ENCODE peak calls at places on chromosomes 5 and 9, in ten cellular contexts. One of them, this sample, is unnamed.
A peak's percentile ranks its signal among the peaks of the same experiment; 100 is the strongest.

GRCh38 chr9:105050296-105050695 is 122.3 kb upstream of the ABCA1 start:
- DNase-seq in fibroblast of villous mesenchyme: peak; percentile 58
- DNase-seq in GM12865: no peak
- DNase-seq in cardiac muscle cell: no peak
- DNase-seq in fibroblast of pulmonary artery: no peak
- DNase-seq in activated B cell treated with CpG ODN at 0.5 μM for 24 hours: no peak
- DNase-seq in K562: no peak
- DNase-seq in BJ: no peak
- DNase-seq in CD8-positive, alpha-beta T cell: no peak
- DNase-seq in endothelial cell: no peak
- DNase-seq in this sample: no peak

GRCh38 chr5:66307647-66308257 is 163.7 kb downstream of the SREK1 start:
- DNase-seq in endothelial cell: peak; percentile 24
- DNase-seq in fibroblast of pulmonary artery: peak; percentile 87
- DNase-seq in CD8-positive, alpha-beta T cell: no peak
- DNase-seq in K562: peak; percentile 53
- DNase-seq in cardiac muscle cell: peak; percentile 85
- DNase-seq in fibroblast of villous mesenchyme: peak; percentile 66
- DNase-seq in GM12865: peak; percentile 67
- DNase-seq in BJ: peak; percentile 4
- DNase-seq in activated B cell treated with CpG ODN at 0.5 μM for 24 hours: no peak
- DNase-seq in this sample: no peak

GRCh38 chr9:5846501-5846921 is 13.6 kb upstream of the ERMP1 start:
- DNase-seq in endothelial cell: no peak
- DNase-seq in cardiac muscle cell: peak; percentile 54
- DNase-seq in fibroblast of villous mesenchyme: peak; percentile 86
- DNase-seq in activated B cell treated with CpG ODN at 0.5 μM for 24 hours: no peak
- DNase-seq in fibroblast of pulmonary artery: peak; percentile 48
- DNase-seq in BJ: no peak
- DNase-seq in GM12865: no peak
- DNase-seq in CD8-positive, alpha-beta T cell: no peak
- DNase-seq in K562: no peak
- DNase-seq in this sample: no peak

GRCh38 chr9:71608825-71609452 is 159.4 kb downstream of the CEMIP2 start:
- DNase-seq in cardiac muscle cell: peak; percentile 62
- DNase-seq in activated B cell treated with CpG ODN at 0.5 μM for 24 hours: no peak
- DNase-seq in CD8-positive, alpha-beta T cell: no peak
- DNase-seq in fibroblast of pulmonary artery: peak; percentile 66
- DNase-seq in BJ: no peak
- DNase-seq in fibroblast of villous mesenchyme: peak; percentile 6
- DNase-seq in endothelial cell: no peak
- DNase-seq in GM12865: no peak
- DNase-seq in K562: no peak
- DNase-seq in this sample: no peak

GRCh38 chr9:132288956-132289355 is 65.8 kb downstream of the SETX start:
- DNase-seq in K562: no peak
- DNase-seq in BJ: no peak
- DNase-seq in GM12865: no peak
- DNase-seq in activated B cell treated with CpG ODN at 0.5 μM for 24 hours: no peak
- DNase-seq in endothelial cell: no peak
- DNase-seq in fibroblast of pulmonary artery: no peak
- DNase-seq in fibroblast of villous mesenchyme: peak; percentile 63
- DNase-seq in cardiac muscle cell: peak; percentile 6
- DNase-seq in CD8-positive, alpha-beta T cell: no peak
- DNase-seq in this sample: no peak

GRCh38 chr5:177402271-177403043 is 2.0 kb upstream of the PFN3 start:
- DNase-seq in CD8-positive, alpha-beta T cell: peak; percentile 66
- DNase-seq in GM12865: peak; percentile 74
- DNase-seq in activated B cell treated with CpG ODN at 0.5 μM for 24 hours: peak; percentile 38
- DNase-seq in fibroblast of villous mesenchyme: peak; percentile 62
- DNase-seq in cardiac muscle cell: peak; percentile 61
- DNase-seq in endothelial cell: peak; percentile 61
- DNase-seq in fibroblast of pulmonary artery: peak; percentile 57
- DNase-seq in BJ: no peak
- DNase-seq in K562: no peak
- DNase-seq in this sample: peak; percentile 66

GRCh38 chr5:145903113-145903512 is 30.3 kb upstream of the GRXCR2 start:
- DNase-seq in fibroblast of pulmonary artery: no peak
- DNase-seq in K562: peak; percentile 31
- DNase-seq in GM12865: no peak
- DNase-seq in BJ: no peak
- DNase-seq in CD8-positive, alpha-beta T cell: no peak
- DNase-seq in endothelial cell: no peak
- DNase-seq in cardiac muscle cell: no peak
- DNase-seq in fibroblast of villous mesenchyme: no peak
- DNase-seq in activated B cell treated with CpG ODN at 0.5 μM for 24 hours: no peak
- DNase-seq in this sample: no peak

GRCh38 chr9:72363226-72363625 is 1.8 kb downstream of the ZFAND5 start:
- DNase-seq in fibroblast of villous mesenchyme: no peak
- DNase-seq in BJ: no peak
- DNase-seq in fibroblast of pulmonary artery: no peak
- DNase-seq in cardiac muscle cell: no peak
- DNase-seq in CD8-positive, alpha-beta T cell: no peak
- DNase-seq in GM12865: no peak
- DNase-seq in activated B cell treated with CpG ODN at 0.5 μM for 24 hours: no peak
- DNase-seq in endothelial cell: no peak
- DNase-seq in K562: no peak
- DNase-seq in this sample: no peak

GRCh38 chr5:138543730-138544104 is 681 bp upstream of the ETF1 start:
- DNase-seq in cardiac muscle cell: no peak
- DNase-seq in endothelial cell: no peak
- DNase-seq in activated B cell treated with CpG ODN at 0.5 μM for 24 hours: no peak
- DNase-seq in fibroblast of villous mesenchyme: no peak
- DNase-seq in GM12865: no peak
- DNase-seq in K562: peak; percentile 55
- DNase-seq in fibroblast of pulmonary artery: no peak
- DNase-seq in BJ: no peak
- DNase-seq in CD8-positive, alpha-beta T cell: no peak
- DNase-seq in this sample: no peak

GRCh38 chr9:77816641-77817341 is 168.7 kb upstream of the GNA14 start:
- DNase-seq in cardiac muscle cell: no peak
- DNase-seq in BJ: no peak
- DNase-seq in endothelial cell: no peak
- DNase-seq in fibroblast of pulmonary artery: peak; percentile 55
- DNase-seq in CD8-positive, alpha-beta T cell: no peak
- DNase-seq in activated B cell treated with CpG ODN at 0.5 μM for 24 hours: no peak
- DNase-seq in fibroblast of villous mesenchyme: no peak
- DNase-seq in GM12865: no peak
- DNase-seq in K562: no peak
- DNase-seq in this sample: no peak

GRCh38 chr9:106174331-106174730 is 480.0 kb downstream of the TMEM38B start:
- DNase-seq in fibroblast of villous mesenchyme: no peak
- DNase-seq in GM12865: no peak
- DNase-seq in K562: no peak
- DNase-seq in cardiac muscle cell: no peak
- DNase-seq in fibroblast of pulmonary artery: no peak
- DNase-seq in endothelial cell: no peak
- DNase-seq in activated B cell treated with CpG ODN at 0.5 μM for 24 hours: no peak
- DNase-seq in CD8-positive, alpha-beta T cell: no peak
- DNase-seq in BJ: no peak
- DNase-seq in this sample: no peak

GRCh38 chr9:106172265-106172664 is 477.9 kb downstream of the TMEM38B start:
- DNase-seq in GM12865: no peak
- DNase-seq in CD8-positive, alpha-beta T cell: no peak
- DNase-seq in BJ: no peak
- DNase-seq in cardiac muscle cell: no peak
- DNase-seq in endothelial cell: no peak
- DNase-seq in fibroblast of pulmonary artery: no peak
- DNase-seq in fibroblast of villous mesenchyme: no peak
- DNase-seq in activated B cell treated with CpG ODN at 0.5 μM for 24 hours: no peak
- DNase-seq in K562: no peak
- DNase-seq in this sample: no peak

GRCh38 chr9:106179181-106179580 is 484.8 kb downstream of the TMEM38B start:
- DNase-seq in cardiac muscle cell: no peak
- DNase-seq in CD8-positive, alpha-beta T cell: no peak
- DNase-seq in GM12865: no peak
- DNase-seq in fibroblast of villous mesenchyme: no peak
- DNase-seq in K562: no peak
- DNase-seq in BJ: no peak
- DNase-seq in endothelial cell: no peak
- DNase-seq in activated B cell treated with CpG ODN at 0.5 μM for 24 hours: no peak
- DNase-seq in fibroblast of pulmonary artery: no peak
- DNase-seq in this sample: no peak

GRCh38 chr9:106177216-106177615 is 482.9 kb downstream of the TMEM38B start:
- DNase-seq in BJ: no peak
- DNase-seq in K562: no peak
- DNase-seq in endothelial cell: no peak
- DNase-seq in fibroblast of villous mesenchyme: no peak
- DNase-seq in CD8-positive, alpha-beta T cell: no peak
- DNase-seq in cardiac muscle cell: no peak
- DNase-seq in activated B cell treated with CpG ODN at 0.5 μM for 24 hours: no peak
- DNase-seq in fibroblast of pulmonary artery: no peak
- DNase-seq in GM12865: no peak
- DNase-seq in this sample: no peak
- TF ChIP-seq CTCF in BJ: no peak
- TF ChIP-seq CTCF in K562: no peak
- TF ChIP-seq CTCF in endothelial cell: no peak
- TF ChIP-seq CTCF in fibroblast of villous mesenchyme: no peak
- TF ChIP-seq CTCF in CD8-positive, alpha-beta T cell: no peak
- TF ChIP-seq CTCF in cardiac muscle cell: no peak
- TF ChIP-seq CTCF in activated B cell treated with CpG ODN at 0.5 μM for 24 hours: no peak
- TF ChIP-seq CTCF in fibroblast of pulmonary artery: no peak
- TF ChIP-seq CTCF in GM12865: no peak
- TF ChIP-seq CTCF in this sample: no peak

DNA sequence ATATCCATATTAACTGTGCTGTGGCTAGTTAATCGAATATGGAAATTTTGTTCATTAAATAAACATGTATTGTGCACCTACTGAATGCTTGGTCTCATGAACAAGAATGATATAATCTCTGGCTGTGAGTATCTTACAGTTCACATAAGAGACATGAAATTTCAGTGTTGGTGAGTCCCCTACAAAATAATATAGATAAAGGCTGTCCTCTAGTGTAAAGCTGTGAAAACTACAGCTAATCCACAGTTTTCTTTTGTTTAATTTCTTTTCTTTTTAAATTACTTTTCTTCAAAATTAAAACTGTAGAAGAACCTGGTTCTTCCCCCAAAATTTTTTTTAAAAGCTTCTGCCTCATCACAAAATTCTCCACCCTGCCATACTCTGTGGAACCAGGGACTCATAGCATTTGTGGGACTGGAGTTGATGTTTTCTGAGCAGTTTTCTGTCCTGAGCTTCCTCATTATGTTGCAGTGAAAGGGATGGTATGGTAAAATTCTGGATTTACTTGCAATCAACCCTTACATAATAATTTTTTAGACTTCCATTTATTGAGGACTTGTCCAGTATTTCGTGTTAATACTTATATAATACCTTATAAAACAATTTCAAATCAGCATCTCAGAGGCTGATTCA is 135.0 kb downstream of the STK32A start:
- DNase-seq in fibroblast of villous mesenchyme: no peak
- DNase-seq in K562: no peak
- DNase-seq in GM12865: no peak
- DNase-seq in CD8-positive, alpha-beta T cell: no peak
- DNase-seq in activated B cell treated with CpG ODN at 0.5 μM for 24 hours: no peak
- DNase-seq in BJ: no peak
- DNase-seq in endothelial cell: no peak
- DNase-seq in fibroblast of pulmonary artery: peak; percentile 43
- DNase-seq in cardiac muscle cell: peak; percentile 33
- DNase-seq in this sample: no peak
- TF ChIP-seq CTCF in fibroblast of villous mesenchyme: peak; percentile 42
- TF ChIP-seq CTCF in K562: no peak
- TF ChIP-seq CTCF in GM12865: peak; percentile 9
- TF ChIP-seq CTCF in CD8-positive, alpha-beta T cell: no peak
- TF ChIP-seq CTCF in activated B cell treated with CpG ODN at 0.5 μM for 24 hours: no peak
- TF ChIP-seq CTCF in BJ: peak; percentile 44
- TF ChIP-seq CTCF in endothelial cell: no peak
- TF ChIP-seq CTCF in fibroblast of pulmonary artery: peak; percentile 67
- TF ChIP-seq CTCF in cardiac muscle cell: peak; percentile 56
- TF ChIP-seq CTCF in this sample: peak; percentile 71

DNA sequence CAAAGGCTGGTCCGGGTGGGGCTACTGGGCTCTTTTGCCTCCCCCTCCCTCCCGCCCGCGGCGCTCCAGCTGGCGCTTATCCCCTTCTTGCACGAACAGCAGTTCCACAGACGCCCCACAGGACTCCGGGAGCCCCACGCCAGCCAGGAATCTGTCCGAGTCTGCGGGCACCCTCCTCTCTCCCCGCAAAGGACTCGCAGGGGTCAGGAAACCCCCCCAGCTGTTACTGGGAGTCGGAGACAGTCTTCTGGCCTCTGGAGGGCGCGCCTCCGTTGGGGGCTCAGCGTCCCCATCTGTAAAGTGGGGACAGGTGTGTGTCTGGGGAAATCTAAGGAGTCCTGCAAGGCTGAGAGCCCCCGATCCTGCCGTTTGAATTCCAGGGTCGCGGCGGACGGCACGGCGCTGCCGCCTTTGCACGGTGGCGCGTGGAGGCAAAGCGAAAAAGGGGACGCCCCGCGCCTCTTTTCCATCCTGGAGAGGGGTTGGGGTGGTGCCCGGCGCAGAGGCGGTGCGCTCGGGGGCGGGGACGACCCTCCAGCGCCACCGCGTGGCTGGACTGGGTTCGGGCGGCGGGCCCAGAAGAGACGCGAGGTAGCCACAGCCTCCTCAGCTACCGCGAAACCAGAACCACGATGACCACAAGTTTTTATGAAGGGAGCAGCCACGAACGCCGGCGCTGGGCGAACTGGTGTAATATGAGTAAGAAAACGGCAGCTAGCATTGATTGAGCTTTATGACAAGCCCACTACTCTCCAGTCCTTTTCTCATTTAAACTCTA is 2.8 kb upstream of the CCIN start:
- DNase-seq in fibroblast of pulmonary artery: peak; percentile 82
- DNase-seq in fibroblast of villous mesenchyme: peak; percentile 91
- DNase-seq in endothelial cell: peak; percentile 87
- DNase-seq in activated B cell treated with CpG ODN at 0.5 μM for 24 hours: peak; percentile 89
- DNase-seq in K562: peak; percentile 91
- DNase-seq in cardiac muscle cell: peak; percentile 87
- DNase-seq in CD8-positive, alpha-beta T cell: peak; percentile 85
- DNase-seq in GM12865: peak; percentile 85
- DNase-seq in BJ: no peak
- DNase-seq in this sample: peak; percentile 79
- TF ChIP-seq CTCF in fibroblast of pulmonary artery: peak; percentile 50
- TF ChIP-seq CTCF in fibroblast of villous mesenchyme: peak; percentile 81
- TF ChIP-seq CTCF in endothelial cell: peak; percentile 82
- TF ChIP-seq CTCF in activated B cell treated with CpG ODN at 0.5 μM for 24 hours: peak; percentile 90
- TF ChIP-seq CTCF in K562: peak; percentile 76
- TF ChIP-seq CTCF in cardiac muscle cell: peak; percentile 82
- TF ChIP-seq CTCF in CD8-positive, alpha-beta T cell: peak; percentile 83
- TF ChIP-seq CTCF in GM12865: peak; percentile 92
- TF ChIP-seq CTCF in BJ: peak; percentile 80
- TF ChIP-seq CTCF in this sample: peak; percentile 94

DNA sequence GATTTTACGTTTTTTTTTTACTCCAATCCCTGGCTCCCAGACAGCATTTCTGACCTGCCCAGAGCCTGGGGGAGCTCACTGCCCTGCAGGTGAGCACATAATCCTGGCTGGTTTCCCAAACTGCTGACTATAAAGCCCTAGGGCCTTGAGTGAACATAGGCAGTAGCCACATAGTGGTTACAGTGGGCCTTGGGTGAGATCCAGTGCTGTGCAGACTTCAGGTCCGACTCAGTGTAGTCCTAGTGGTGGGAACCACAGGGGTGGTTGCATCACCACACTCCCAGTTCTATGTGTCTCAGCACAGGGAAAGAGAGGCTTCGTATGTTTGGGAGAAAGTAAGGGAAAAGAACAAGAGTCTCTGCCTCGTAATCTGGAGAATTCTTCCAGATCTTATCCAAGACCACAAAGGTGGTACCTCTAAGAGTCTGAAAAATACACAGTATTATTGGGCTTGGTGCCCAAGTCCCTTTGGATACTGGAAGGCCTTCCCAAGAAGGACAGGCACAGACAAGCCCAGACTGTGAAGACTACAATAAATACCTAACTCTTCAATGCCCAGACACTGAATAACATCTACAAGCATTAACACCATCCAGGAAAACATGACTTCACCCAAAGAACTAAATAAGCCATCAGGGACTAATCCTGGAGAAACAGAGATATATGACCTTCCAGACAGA is 89.4 kb downstream of the TSSK1B start:
- DNase-seq in activated B cell treated with CpG ODN at 0.5 μM for 24 hours: no peak
- DNase-seq in endothelial cell: no peak
- DNase-seq in GM12865: no peak
- DNase-seq in fibroblast of pulmonary artery: peak; percentile 80
- DNase-seq in BJ: no peak
- DNase-seq in K562: no peak
- DNase-seq in fibroblast of villous mesenchyme: no peak
- DNase-seq in cardiac muscle cell: peak; percentile 90
- DNase-seq in CD8-positive, alpha-beta T cell: no peak
- DNase-seq in this sample: no peak
- TF ChIP-seq CTCF in activated B cell treated with CpG ODN at 0.5 μM for 24 hours: no peak
- TF ChIP-seq CTCF in endothelial cell: no peak
- TF ChIP-seq CTCF in GM12865: no peak
- TF ChIP-seq CTCF in fibroblast of pulmonary artery: no peak
- TF ChIP-seq CTCF in BJ: no peak
- TF ChIP-seq CTCF in K562: no peak
- TF ChIP-seq CTCF in fibroblast of villous mesenchyme: no peak
- TF ChIP-seq CTCF in cardiac muscle cell: peak; percentile 6
- TF ChIP-seq CTCF in CD8-positive, alpha-beta T cell: no peak
- TF ChIP-seq CTCF in this sample: no peak

This sample was measured in neural crest cell.